ENCODE peak calls at places on chromosomes 1 and 21, in five cellular contexts. K is transverse colon, F is A549, E is tibial nerve, H is H1. B is an unnamed sample.

GRCh38 chr1:9877962-9878361 is 32.1 kb downstream of the CTNNBIP1 start:
- DNase-seq in K (peak; percentile 38), F (no peak), E (no peak), H (no peak), B (no peak)

GRCh38 chr1:183493540-183494245 is 21.4 kb downstream of the SMG7 start:
- DNase-seq in K (no peak), F (no peak), E (no peak), H (no peak), B (no peak)

GRCh38 chr1:14869197-14869596 is 270.7 kb downstream of the KAZN start:
- DNase-seq in K (no peak), F (no peak), E (no peak), H (no peak), B (no peak)

GRCh38 chr1:41754540-41754939 is 164.2 kb downstream of the HIVEP3 start:
- DNase-seq in K (no peak), F (no peak), E (no peak), H (no peak), B (no peak)

GRCh38 chr1:185926562-185926961 is 192.4 kb downstream of the HMCN1 start:
- DNase-seq in K (no peak), F (peak; percentile 77), E (no peak), H (no peak), B (no peak)

GRCh38 chr1:117675907-117676430 is 70.1 kb downstream of the TENT5C start:
- DNase-seq in K (no peak), F (no peak), E (no peak), H (no peak), B (no peak)

GRCh38 chr1:61397915-61398314 is 315.6 kb downstream of the NFIA start:
- DNase-seq in K (no peak), F (no peak), E (no peak), H (no peak), B (no peak)

GRCh38 chr1:40078512-40079333 is 18.3 kb downstream of the PPT1 start:
- DNase-seq in K (peak; percentile 35), F (peak; percentile 66), E (no peak), H (no peak), B (no peak)

GRCh38 chr1:1080122-1080753 is 6.1 kb upstream of the RNF223 start:
- DNase-seq in K (peak; percentile 67), F (peak; percentile 89), E (no peak), H (no peak), B (peak; percentile 75)

GRCh38 chr1:153563991-153564390 is 1.7 kb downstream of the S100A2 start:
- DNase-seq in K (no peak), F (no peak), E (no peak), H (no peak), B (peak; percentile 56)

GRCh38 chr1:187245201-187245600 is 416.5 kb downstream of the PLA2G4A start:
- DNase-seq in K (no peak), F (no peak), E (no peak), H (no peak), B (no peak)

GRCh38 chr1:183699643-183700160 is 46.6 kb upstream of the APOBEC4 start:
- DNase-seq in K (no peak), F (peak; percentile 97), E (no peak), H (no peak), B (no peak)

GRCh38 chr1:16162163-16162822 is 6.4 kb upstream of the EPHA2 start:
- DNase-seq in K (peak; percentile 73), F (no peak), E (no peak), H (peak; percentile 64), B (no peak)

GRCh38 chr1:186208405-186209129 is 166.5 kb downstream of the TPR start:
- DNase-seq in K (no peak), F (no peak), E (no peak), H (no peak), B (no peak)

GRCh38 chr1:202860744-202861419 is 28.1 kb downstream of the RABIF start:
- DNase-seq in K (peak; percentile 88), F (peak; percentile 57), E (no peak), H (peak; percentile 78), B (peak; percentile 77)

GRCh38 chr1:41580520-41581172 is 96.2 kb upstream of the EDN2 start:
- DNase-seq in K (no peak), F (no peak), E (no peak), H (no peak), B (no peak)

GRCh38 chr1:60906039-60906438 is 176.3 kb upstream of the NFIA start:
- DNase-seq in K (no peak), F (no peak), E (no peak), H (no peak), B (no peak)

GRCh38 chr1:59188413-59189213 is 108.3 kb upstream of the FGGY start:
- DNase-seq in K (no peak), F (no peak), E (no peak), H (no peak), B (no peak)

GRCh38 chr21:42236014-42236413 is 17.1 kb downstream of the ABCG1 start:
- DNase-seq in K (no peak), F (no peak), E (no peak), H (no peak), B (no peak)

GRCh38 chr21:35232545-35233176 is 183.6 kb upstream of the RUNX1 start:
- DNase-seq in K (no peak), F (peak; percentile 19), E (no peak), H (no peak), B (no peak)

GRCh38 chr21:35525443-35525842 is 476.3 kb upstream of the RUNX1 start:
- DNase-seq in K (no peak), F (no peak), E (no peak), H (no peak), B (no peak)

GRCh38 chr1:200659269-200659668 is 10.4 kb downstream of the DDX59 start:
- DNase-seq in K (no peak), F (no peak), E (no peak), H (peak; percentile 31), B (no peak)

GRCh38 chr1:30008998-30009657 is 714.3 kb downstream of the MATN1 start:
- DNase-seq in K (peak; percentile 25), F (peak; percentile 29), E (no peak), H (no peak), B (no peak)

GRCh38 chr1:109269981-109270622 is 12.8 kb downstream of the PSRC1 start:
- DNase-seq in K (no peak), F (no peak), E (no peak), H (no peak), B (no peak)

GRCh38 chr1:50968021-50968883 is 1.8 kb upstream of the CDKN2C start:
- DNase-seq in K (peak; percentile 92), F (peak; percentile 91), E (peak; percentile 82), H (no peak), B (peak; percentile 95)

GRCh38 chr1:47659141-47659540 is 221.3 kb downstream of the FOXD2 start:
- DNase-seq in K (no peak), F (no peak), E (no peak), H (no peak), B (peak; percentile 13)

GRCh38 chr1:147539122-147539575 is 2.2 kb upstream of the BCL9 start:
- DNase-seq in K (no peak), F (peak; percentile 85), E (no peak), H (no peak), B (peak; percentile 72)

GRCh38 chr1:88784551-88784950 is 100.5 kb downstream of the PKN2 start:
- DNase-seq in K (no peak), F (no peak), E (no peak), H (no peak), B (no peak)

GRCh38 chr1:88783145-88783544 is 99.1 kb downstream of the PKN2 start:
- DNase-seq in K (no peak), F (no peak), E (no peak), H (no peak), B (no peak)

GRCh38 chr1:88777604-88778149 is 93.6 kb downstream of the PKN2 start:
- DNase-seq in K (no peak), F (no peak), E (no peak), H (peak; percentile 34), B (no peak)

GRCh38 chr1:88780485-88780884 is 96.4 kb downstream of the PKN2 start:
- DNase-seq in K (no peak), F (no peak), E (no peak), H (no peak), B (no peak)

GRCh38 chr1:88779880-88780279 is 95.8 kb downstream of the PKN2 start:
- DNase-seq in K (no peak), F (no peak), E (no peak), H (no peak), B (no peak)
- TF ChIP-seq EP300 in K (no peak), F (no peak), E (no peak), H (no peak), B (no peak)

GRCh38 chr1:92087542-92087941 is 7.4 kb downstream of the BTBD8 start:
- DNase-seq in K (no peak), F (no peak), E (no peak), H (no peak), B (no peak)

GRCh38 chr1:92081031-92081430 is 886 bp downstream of the BTBD8 start:
- DNase-seq in K (no peak), F (no peak), E (no peak), H (no peak), B (no peak)

GRCh38 chr1:92084651-92085050 is 4.5 kb downstream of the BTBD8 start:
- DNase-seq in K (no peak), F (no peak), E (no peak), H (no peak), B (no peak)

GRCh38 chr1:92080128-92080985 is at the start of gene BTBD8:
- DNase-seq in K (peak; percentile 87), F (peak; percentile 71), E (peak; percentile 54), H (peak; percentile 89), B (peak; percentile 93)

GRCh38 chr1:92085727-92086126 is 5.6 kb downstream of the BTBD8 start:
- DNase-seq in K (no peak), F (no peak), E (no peak), H (no peak), B (no peak)
- TF ChIP-seq EP300 in K (no peak), F (no peak), E (no peak), H (no peak), B (no peak)

GRCh38 chr1:174789399-174789798 is 210.3 kb upstream of the CACYBP start:
- DNase-seq in K (no peak), F (no peak), E (no peak), H (no peak), B (no peak)
- TF ChIP-seq EP300 in K (no peak), F (no peak), E (no peak), H (no peak), B (no peak)

GRCh38 chr1:8394456-8395321 is 76.8 kb downstream of the SLC45A1 start:
- DNase-seq in K (no peak), F (no peak), E (no peak), H (no peak), B (no peak)

GRCh38 chr1:8395433-8395866 is 77.5 kb downstream of the SLC45A1 start:
- DNase-seq in K (no peak), F (no peak), E (no peak), H (no peak), B (no peak)

GRCh38 chr1:8390707-8391106 is 72.8 kb downstream of the SLC45A1 start:
- DNase-seq in K (no peak), F (no peak), E (no peak), H (no peak), B (no peak)

GRCh38 chr1:8389962-8390535 is 72.1 kb downstream of the SLC45A1 start:
- DNase-seq in K (no peak), F (no peak), E (no peak), H (no peak), B (no peak)

DNA sequence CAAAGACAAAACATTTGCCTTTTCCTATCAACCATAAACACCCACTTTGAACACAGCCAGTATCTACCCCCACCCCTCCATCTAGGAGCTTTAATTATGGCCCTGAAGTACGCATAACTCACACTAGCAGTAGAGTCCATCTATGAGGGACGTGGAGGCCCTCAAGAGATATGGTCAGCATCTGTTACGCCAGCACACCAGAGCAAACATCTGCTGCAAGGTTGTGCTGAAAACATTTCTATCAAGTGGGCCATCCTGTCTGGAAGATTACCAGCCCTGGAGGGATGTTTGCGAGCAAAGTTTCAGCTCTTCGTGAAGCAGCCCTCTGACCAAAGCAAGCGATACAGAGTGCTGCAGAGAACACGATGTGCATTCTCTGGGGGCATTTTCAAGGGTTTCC is 74.6 kb downstream of the SLC45A1 start:
- DNase-seq in K (no peak), F (no peak), E (no peak), H (no peak), B (no peak)
- TF ChIP-seq EP300 in K (no peak), F (no peak), E (no peak), H (no peak), B (no peak)